ENCODE peak calls at places on chromosomes 13 and 19, in eight cellular contexts. A is EH, Z is NCI-H82, M is 8988T, U is H54, G is DMS53, R is neural progenitor cell, B is GM04504. T is an unnamed sample.

GRCh38 chr19:7673995-7674667 is 2.8 kb upstream of the MCEMP1 start:
- DNase-seq in A (peak; percentile 71), Z (peak; percentile 90), M (peak; percentile 52), U (peak; percentile 83), G (peak; percentile 73), R (peak; percentile 71), B (peak; percentile 46), T (no peak)

GRCh38 chr13:21879263-21879914 is 208.5 kb downstream of the FGF9 start:
- DNase-seq in A (no peak), Z (no peak), M (no peak), U (no peak), G (no peak), R (no peak), B (no peak), T (no peak)

GRCh38 chr13:111066544-111066943 is 48.6 kb upstream of the ARHGEF7 start:
- DNase-seq in A (no peak), Z (no peak), M (no peak), U (no peak), G (no peak), R (no peak), B (no peak), T (no peak)

GRCh38 chr19:3969435-3970312 is 1.2 kb downstream of the DAPK3 start:
- DNase-seq in A (peak; percentile 93), Z (no peak), M (no peak), U (peak; percentile 51), G (peak; percentile 67), R (peak; percentile 54), B (peak; percentile 84), T (no peak)

GRCh38 chr19:47765522-47766358 is 12.8 kb upstream of the SELENOW start:
- DNase-seq in A (peak; percentile 67), Z (peak; percentile 94), M (no peak), U (no peak), G (peak; percentile 87), R (peak; percentile 78), B (no peak), T (peak; percentile 73)

GRCh38 chr13:40777166-40777956 is 6.4 kb upstream of the MRPS31 start:
- DNase-seq in A (peak; percentile 68), Z (peak; percentile 88), M (no peak), U (no peak), G (peak; percentile 78), R (peak; percentile 66), B (no peak), T (peak; percentile 56)

GRCh38 chr13:113849546-113849945 is 14.3 kb downstream of the GAS6 start:
- DNase-seq in A (peak; percentile 58), Z (no peak), M (no peak), U (no peak), G (no peak), R (no peak), B (no peak), T (no peak)

GRCh38 chr19:46963093-46963734 is 56.4 kb upstream of the NPAS1 start:
- DNase-seq in A (peak; percentile 98), Z (no peak), M (no peak), U (no peak), G (no peak), R (no peak), B (peak; percentile 94), T (no peak)

GRCh38 chr19:33333615-33334014 is 31.3 kb upstream of the CEBPA start:
- DNase-seq in A (no peak), Z (no peak), M (no peak), U (no peak), G (no peak), R (no peak), B (no peak), T (no peak)

GRCh38 chr19:3343619-3344502 is 22.5 kb upstream of the NFIC start:
- DNase-seq in A (peak; percentile 92), Z (peak; percentile 74), M (no peak), U (peak; percentile 94), G (peak; percentile 61), R (no peak), B (peak; percentile 79), T (peak; percentile 64)

T was measured in GM10248.